ENCODE peak calls at places on chromosomes 4 and X, in five cellular contexts. C, E, D, A and M are unnamed samples.

GRCh38 chrX:22073928-22074327 is 41.8 kb downstream of the PHEX start:
- DNase-seq in E (no peak), D (no peak), C (no peak), A (peak), M (no peak)

GRCh38 chr4:3708611-3709010 is 57.6 kb upstream of the ADRA2C start:
- DNase-seq in D (no peak), C (peak), E (no peak), A (no peak), M (no peak)

GRCh38 chrX:129831486-129831885 is 12.2 kb downstream of the ZDHHC9 start:
- DNase-seq in D (no peak), A (no peak), C (no peak), E (no peak), M (no peak)

GRCh38 chr4:102858828-102859464 is 9.8 kb upstream of the CISD2 start:
- DNase-seq in E (no peak), C (no peak), A (no peak), D (no peak), M (no peak)

GRCh38 chr4:139085141-139085540 is 69.6 kb downstream of the NOCT start:
- DNase-seq in C (no peak), D (peak), E (no peak), A (peak), M (no peak)

GRCh38 chrX:30906726-30907125 is 17.7 kb upstream of the TAB3 start:
- DNase-seq in C (no peak), E (no peak), A (peak), D (peak), M (no peak)

GRCh38 chr4:186806679-186807078 is 83.0 kb upstream of the FAT1 start:
- DNase-seq in C (no peak), D (no peak), E (no peak), A (no peak), M (no peak)

GRCh38 chrX:84876876-84877275 is 126.8 kb upstream of the APOOL start:
- DNase-seq in A (no peak), C (no peak), E (no peak), D (no peak), M (no peak)

GRCh38 chrX:119340606-119341205 is 58.4 kb upstream of the SLC25A43 start:
- DNase-seq in A (no peak), D (no peak), C (no peak), E (no peak), M (no peak)

GRCh38 chrX:16251782-16252181 is 84.5 kb downstream of the MAGEB17 start:
- DNase-seq in C (no peak), E (no peak), A (no peak), D (no peak), M (no peak)

GRCh38 chrX:14899607-14900006 is 26.4 kb downstream of the MOSPD2 start:
- DNase-seq in D (peak), E (peak), A (peak), C (no peak), M (no peak)

GRCh38 chrX:11953615-11954014 is 184.7 kb upstream of the FRMPD4 start:
- DNase-seq in A (peak), D (peak), C (no peak), E (peak), M (no peak)

GRCh38 chr4:139593091-139593564 is 37.1 kb upstream of the SETD7 start:
- DNase-seq in E (no peak), D (no peak), A (peak), C (no peak), M (no peak)

GRCh38 chrX:69290327-69290726 is 125.1 kb upstream of the PJA1 start:
- DNase-seq in E (no peak), C (no peak), D (no peak), A (no peak), M (no peak)

GRCh38 chrX:16089086-16089485 is 34.3 kb upstream of the GRPR start:
- DNase-seq in A (peak), C (no peak), D (no peak), E (no peak), M (no peak)

GRCh38 chrX:106484233-106484632 is 127.5 kb upstream of the RADX start:
- DNase-seq in A (peak), D (no peak), C (no peak), E (no peak), M (no peak)

GRCh38 chr4:105548483-105548882 is 3.9 kb upstream of the ARHGEF38 start:
- DNase-seq in E (no peak), A (peak), D (peak), C (no peak), M (no peak)

GRCh38 chr4:166165829-166166420 is 292.9 kb downstream of the TLL1 start:
- DNase-seq in C (no peak), D (peak), E (peak), A (peak), M (no peak)

GRCh38 chr4:102678695-102679335 is 82.0 kb downstream of the MANBA start:
- DNase-seq in A (no peak), C (no peak), E (no peak), D (peak), M (no peak)

GRCh38 chr4:172996571-172997216 is 171.9 kb upstream of the GALNT7 start:
- DNase-seq in C (no peak), A (peak), E (peak), D (peak), M (no peak)

GRCh38 chrX:129227376-129227775 is 295.9 kb downstream of the SMARCA1 start:
- DNase-seq in D (no peak), A (no peak), E (no peak), C (no peak), M (no peak)

GRCh38 chr4:126701756-126702155 is 931.0 kb upstream of the INTU start:
- DNase-seq in E (peak), C (peak), D (no peak), A (no peak), M (no peak)

GRCh38 chr4:110702326-110702725 is 79.4 kb upstream of the PITX2 start:
- DNase-seq in A (no peak), D (no peak), E (no peak), C (no peak), M (no peak)